ENCODE peak calls at places on chromosomes 12 and 14, in six cellular contexts. C is stomach, M is psoas muscle, P is Peyer's patch, J is mucosa of descending colon, E is suprapubic skin. G is an unnamed sample.

GRCh38 chr12:93707836-93708235 is 30.7 kb downstream of the CRADD start:
- DNase-seq in C (no peak), M (no peak), P (no peak), J (no peak), E (no peak), G (no peak)

GRCh38 chr14:54625158-54625557 is 58.2 kb downstream of the SAMD4A start:
- DNase-seq in C (no peak), M (no peak), P (no peak), J (no peak), E (no peak), G (no peak)

GRCh38 chr12:91877022-91877421 is 268.6 kb downstream of the BTG1 start:
- DNase-seq in C (peak; percentile 52), M (no peak), P (peak; percentile 93), J (peak; percentile 64), E (no peak), G (no peak)

GRCh38 chr12:87274594-87275245 is 754.5 kb downstream of the C12orf50 start:
- DNase-seq in C (no peak), M (no peak), P (no peak), J (no peak), E (no peak), G (no peak)

GRCh38 chr14:87868920-87869319 is 124.1 kb downstream of the GALC start:
- DNase-seq in C (no peak), M (no peak), P (no peak), J (no peak), E (no peak), G (no peak)

GRCh38 chr12:46207644-46208043 is 61.2 kb downstream of the SLC38A1 start:
- DNase-seq in C (no peak), M (no peak), P (no peak), J (no peak), E (no peak), G (no peak)

GRCh38 chr12:63994704-63995103 is 150.2 kb downstream of the SRGAP1 start:
- DNase-seq in C (no peak), M (no peak), P (no peak), J (no peak), E (no peak), G (no peak)

GRCh38 chr12:57781801-57782200 is 786 bp upstream of the TSFM start:
- DNase-seq in C (no peak), M (no peak), P (no peak), J (no peak), E (no peak), G (no peak)

GRCh38 chr12:108854453-108855283 is 2.7 kb downstream of the SSH1 start:
- DNase-seq in C (no peak), M (peak; percentile 79), P (no peak), J (no peak), E (peak; percentile 79), G (peak; percentile 45)

GRCh38 chr12:63150255-63151060 is 543 bp downstream of the AVPR1A start:
- DNase-seq in C (no peak), M (peak; percentile 58), P (no peak), J (peak; percentile 49), E (peak; percentile 79), G (no peak)

GRCh38 chr12:39236994-39237393 is 205.9 kb downstream of the KIF21A start:
- DNase-seq in C (no peak), M (no peak), P (no peak), J (no peak), E (no peak), G (no peak)

GRCh38 chr14:54348001-54348611 is 48.7 kb upstream of the CDKN3 start:
- DNase-seq in C (no peak), M (no peak), P (no peak), J (no peak), E (no peak), G (no peak)

GRCh38 chr14:65072937-65073336 is 29.4 kb downstream of the MAX start:
- DNase-seq in C (no peak), M (no peak), P (peak; percentile 65), J (no peak), E (no peak), G (no peak)

GRCh38 chr12:6919588-6919987 is 5.2 kb downstream of the ENO2 start:
- DNase-seq in C (no peak), M (no peak), P (no peak), J (peak; percentile 6), E (no peak), G (no peak)
- H3K36me3 ChIP-seq in C (peaks cover 65% of the 10 kb centered on the region), M (no peaks in the 10 kb centered on the region), P (no peaks in the 10 kb centered on the region), J (no peaks in the 10 kb centered on the region), E (peaks cover 5% of the 10 kb centered on the region), G (no peaks in the 10 kb centered on the region)

GRCh38 chr14:77318006-77318553 is 2.6 kb downstream of the POMT2 start:
- DNase-seq in C (no peak), M (no peak), P (no peak), J (no peak), E (peak; percentile 56), G (no peak)

GRCh38 chr14:77319416-77319815 is 1.3 kb downstream of the POMT2 start:
- DNase-seq in C (no peak), M (no peak), P (no peak), J (no peak), E (peak; percentile 16), G (no peak)

GRCh38 chr14:77322951-77323350 is 2.1 kb downstream of the GSTZ1 start:
- DNase-seq in C (no peak), M (no peak), P (no peak), J (no peak), E (no peak), G (no peak)

GRCh38 chr14:77322209-77322902 is 1.5 kb downstream of the GSTZ1 start:
- DNase-seq in C (no peak), M (no peak), P (no peak), J (no peak), E (peak; percentile 53), G (no peak)

DNA sequence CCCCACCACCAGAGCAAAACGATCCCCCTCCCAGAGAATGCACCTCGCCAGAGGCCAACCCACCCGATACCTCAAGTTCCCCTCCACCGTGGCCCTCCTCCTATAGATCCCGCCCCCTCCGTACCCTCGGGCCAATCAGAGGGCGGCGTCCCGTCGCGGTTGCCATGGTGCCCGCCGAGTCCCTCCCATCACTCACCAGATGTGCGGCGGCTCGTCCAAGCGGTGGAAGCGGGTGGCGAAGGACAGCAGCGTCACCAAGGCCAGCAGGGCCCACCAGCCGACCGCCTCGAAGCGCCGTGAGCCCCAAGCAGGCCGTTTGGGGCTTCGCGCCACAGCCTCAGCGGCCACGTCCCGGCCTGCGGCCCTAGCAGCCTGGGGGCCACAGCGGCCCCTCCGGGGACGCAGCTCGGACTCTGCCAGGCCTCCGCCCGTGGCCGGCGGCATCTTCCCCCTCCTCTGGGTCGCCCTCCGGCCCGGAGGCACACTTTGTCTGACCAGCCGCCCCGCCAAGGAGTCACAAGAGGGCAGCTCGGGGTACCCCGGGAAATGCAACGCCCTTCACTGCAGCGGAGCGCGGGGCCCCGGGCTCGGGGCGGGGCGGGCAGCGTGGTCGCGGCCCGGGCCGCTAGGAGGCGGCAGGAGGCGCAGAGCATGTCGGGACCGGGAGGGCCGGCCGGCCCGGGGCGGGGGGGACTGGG is at the start of gene POMT2:
- DNase-seq in C (peak; percentile 95), M (peak; percentile 96), P (peak; percentile 97), J (peak; percentile 96), E (peak; percentile 98), G (peak; percentile 99)
- TF ChIP-seq CTCF in C (peak; percentile 47), M (peak; percentile 42), P (peak; percentile 57), J (no peak), E (peak; percentile 56), G (peak; percentile 83)

DNA sequence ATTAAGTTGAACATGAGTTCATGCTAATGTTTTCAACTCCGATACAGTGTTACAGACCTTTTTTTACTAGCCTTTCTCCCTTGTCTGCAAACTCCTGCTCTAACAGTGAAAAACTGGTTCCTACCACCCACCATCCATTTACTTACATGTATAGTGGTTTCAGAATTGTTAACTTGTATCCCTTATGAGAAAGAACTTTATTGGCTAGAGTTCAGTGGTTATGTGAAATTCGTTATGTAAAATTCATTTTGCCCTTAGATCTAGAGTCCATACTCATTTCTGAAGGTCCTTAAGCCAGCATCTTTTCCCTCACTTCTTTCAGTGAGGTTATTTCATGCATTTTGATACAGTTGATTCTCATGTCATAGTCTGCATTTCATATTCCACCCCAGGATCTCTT is 51.0 kb downstream of the PRKCH start:
- DNase-seq in C (no peak), M (no peak), P (no peak), J (no peak), E (no peak), G (no peak)
- H3K36me3 ChIP-seq in C (peaks cover 7% of the 10 kb centered on the region), M (no peaks in the 10 kb centered on the region), P (no peaks in the 10 kb centered on the region), J (no peaks in the 10 kb centered on the region), E (peaks cover 3% of the 10 kb centered on the region), G (no peaks in the 10 kb centered on the region)

GRCh38 chr12:120866143-120866542 is 38.0 kb downstream of the SPPL3 start:
- DNase-seq in C (no peak), M (no peak), P (no peak), J (no peak), E (no peak), G (no peak)
- TF ChIP-seq CTCF in C (no peak), M (no peak), P (no peak), J (no peak), E (no peak), G (no peak)

GRCh38 chr12:49104822-49105221 is 5.8 kb downstream of the LMBR1L start:
- DNase-seq in C (no peak), M (no peak), P (no peak), J (no peak), E (no peak), G (no peak)
- H3K36me3 ChIP-seq in C (peaks cover 75% of the 10 kb centered on the region), M (peaks cover 68% of the 10 kb centered on the region), P (no peaks in the 10 kb centered on the region), J (peaks cover 5% of the 10 kb centered on the region), E (peaks cover 66% of the 10 kb centered on the region), G (peaks cover 12% of the 10 kb centered on the region)

GRCh38 chr12:7059780-7060179 is 738 bp upstream of the C1S start:
- DNase-seq in C (no peak), M (no peak), P (no peak), J (no peak), E (no peak), G (no peak)

GRCh38 chr12:7058850-7059249 is 1.7 kb upstream of the C1S start:
- DNase-seq in C (no peak), M (no peak), P (no peak), J (no peak), E (no peak), G (no peak)

GRCh38 chr12:7061138-7061537 is 620 bp downstream of the C1S start:
- DNase-seq in C (no peak), M (no peak), P (no peak), J (no peak), E (no peak), G (no peak)

GRCh38 chr12:7061596-7061995 is 1.1 kb downstream of the C1S start:
- DNase-seq in C (no peak), M (no peak), P (no peak), J (no peak), E (no peak), G (no peak)

GRCh38 chr12:7060353-7060954 is at the start of gene C1S:
- DNase-seq in C (peak; percentile 39), M (peak; percentile 90), P (peak; percentile 65), J (peak; percentile 64), E (peak; percentile 82), G (peak; percentile 80)
- TF ChIP-seq CTCF in C (peak; percentile 71), M (peak; percentile 84), P (peak; percentile 61), J (no peak), E (peak; percentile 63), G (peak; percentile 76)